ENCODE peak calls at places on chromosomes 3 and 15, in eight cellular contexts. V, H, P, C, G, T, S and E are unnamed samples.

GRCh38 chr3:70072754-70073153 is 73.2 kb downstream of the SAMMSON start:
- DNase-seq in V (no peak), P (no peak), S (no peak), H (no peak), G (no peak), T (no peak), C (no peak), E (no peak)

GRCh38 chr15:77634266-77634962 is 1.7 kb upstream of the LINGO1 start:
- DNase-seq in T (no peak), V (no peak), G (peak), H (no peak), C (peak), P (peak), S (peak), E (no peak)

GRCh38 chr15:28983432-28984311 is 97.9 kb downstream of the APBA2 start:
- DNase-seq in S (no peak), G (no peak), V (no peak), H (no peak), T (no peak), C (no peak), P (no peak), E (no peak)

GRCh38 chr15:85415779-85416178 is 35.4 kb downstream of the AKAP13 start:
- DNase-seq in G (no peak), C (no peak), T (no peak), S (no peak), V (no peak), P (no peak), H (no peak), E (no peak)

GRCh38 chr3:183275418-183275817 is 22.4 kb downstream of the B3GNT5 start:
- DNase-seq in P (peak), T (no peak), H (no peak), C (peak), V (no peak), S (no peak), G (no peak), E (peak)

GRCh38 chr15:100114526-100114925 is 227.2 kb downstream of the ADAMTS17 start:
- DNase-seq in C (no peak), P (no peak), H (no peak), G (peak), V (no peak), S (no peak), T (no peak), E (no peak)

GRCh38 chr3:16253601-16254000 is 11.1 kb downstream of the DPH3 start:
- DNase-seq in P (no peak), C (no peak), H (no peak), G (peak), T (no peak), S (peak), V (no peak), E (no peak)

GRCh38 chr15:31159837-31160236 is 58.3 kb upstream of the TRPM1 start:
- DNase-seq in G (no peak), T (no peak), H (no peak), S (no peak), P (no peak), V (no peak), C (no peak), E (no peak)

GRCh38 chr3:126378341-126378751 is 16.4 kb upstream of the CFAP100 start:
- DNase-seq in C (no peak), G (no peak), P (no peak), V (no peak), S (no peak), T (no peak), H (no peak), E (no peak)

GRCh38 chr3:72768976-72769375 is 79.3 kb downstream of the SHQ1 start:
- DNase-seq in V (no peak), P (no peak), S (no peak), C (no peak), G (no peak), T (no peak), H (no peak), E (no peak)

GRCh38 chr3:184583345-184584000 is 21.9 kb downstream of the EPHB3 start:
- DNase-seq in P (peak), V (no peak), G (peak), S (no peak), H (no peak), T (no peak), C (no peak), E (no peak)

GRCh38 chr3:187247398-187247797 is 44.1 kb downstream of the MASP1 start:
- DNase-seq in S (no peak), C (no peak), T (no peak), G (no peak), H (no peak), V (no peak), P (no peak), E (no peak)

GRCh38 chr15:39153718-39154117 is 427.2 kb upstream of the THBS1 start:
- DNase-seq in S (no peak), G (no peak), P (peak), H (no peak), C (no peak), T (no peak), V (no peak), E (no peak)

GRCh38 chr3:124592658-124593441 is 137.4 kb upstream of the UMPS start:
- DNase-seq in H (no peak), P (peak), T (no peak), V (no peak), G (no peak), S (peak), C (peak), E (no peak)

GRCh38 chr3:128381609-128382008 is 85.1 kb downstream of the DNAJB8 start:
- DNase-seq in C (no peak), G (no peak), P (no peak), T (no peak), H (no peak), V (no peak), S (no peak), E (no peak)

GRCh38 chr3:147915057-147915456 is 505.9 kb downstream of the ZIC1 start:
- DNase-seq in S (no peak), C (no peak), P (no peak), H (no peak), V (peak), T (no peak), G (no peak), E (peak)

GRCh38 chr3:87006844-87007439 is 16.0 kb upstream of the VGLL3 start:
- DNase-seq in G (no peak), S (no peak), P (peak), T (no peak), H (no peak), C (no peak), V (no peak), E (no peak)

GRCh38 chr3:150302246-150302645 is 105.9 kb upstream of the TSC22D2 start:
- DNase-seq in V (no peak), P (no peak), C (no peak), G (no peak), T (no peak), S (no peak), H (no peak), E (no peak)

GRCh38 chr3:47896736-47897135 is 93.8 kb downstream of the DHX30 start:
- DNase-seq in S (no peak), H (no peak), G (no peak), C (no peak), V (no peak), T (no peak), P (no peak), E (no peak)

GRCh38 chr3:15214758-15215157 is 8.7 kb downstream of the CAPN7 start:
- DNase-seq in S (no peak), H (no peak), C (no peak), V (no peak), P (no peak), G (no peak), T (no peak), E (no peak)

GRCh38 chr15:44243146-44243545 is 45.4 kb upstream of the GOLM2 start:
- DNase-seq in H (no peak), G (no peak), T (no peak), V (no peak), P (no peak), S (no peak), C (no peak), E (no peak)

GRCh38 chr15:80773122-80773551 is 6.0 kb upstream of the CEMIP start:
- DNase-seq in C (no peak), P (no peak), H (no peak), S (no peak), V (peak), G (no peak), T (no peak), E (peak)

GRCh38 chr15:90342655-90343054 is 9.4 kb upstream of the ZNF774 start:
- DNase-seq in V (no peak), H (no peak), T (no peak), G (no peak), C (no peak), P (no peak), S (no peak), E (no peak)

DNA sequence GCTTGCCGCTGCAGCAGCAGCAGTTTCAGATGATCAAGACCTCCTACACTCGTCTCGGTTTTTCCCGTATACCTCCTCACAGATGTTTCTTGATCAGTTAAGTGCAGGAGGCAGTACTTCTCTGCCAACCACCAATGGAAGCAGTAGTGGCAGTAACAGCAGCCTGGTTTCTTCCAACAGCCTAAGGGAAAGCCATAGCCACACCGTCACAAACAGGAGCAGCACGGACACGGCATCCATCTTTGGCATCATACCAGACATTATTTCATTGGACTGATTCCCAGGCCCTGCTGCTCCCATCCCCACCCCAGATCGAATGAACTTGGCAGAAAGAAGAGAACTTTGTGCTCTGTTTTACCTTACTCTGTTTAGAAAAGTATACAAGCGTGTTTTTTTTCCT is 17.6 kb downstream of the CALML4 start:
- DNase-seq in C (peak), H (no peak), V (peak), T (peak), P (peak), S (no peak), G (peak), E (peak)
- H3K4me3 ChIP-seq in C (no peak), H (no peak), V (no peak), T (peak), P (no peak), S (no peak), G (peak), E (peak)

GRCh38 chr3:188756241-188756640 is 415.5 kb upstream of the TPRG1 start:
- DNase-seq in V (no peak), H (no peak), T (no peak), C (no peak), G (no peak), S (no peak), P (no peak), E (no peak)
- TF ChIP-seq CTCF in V (no peak), H (no peak), T (no peak), C (no peak), G (no peak), S (no peak), P (no peak), E (no peak)

DNA sequence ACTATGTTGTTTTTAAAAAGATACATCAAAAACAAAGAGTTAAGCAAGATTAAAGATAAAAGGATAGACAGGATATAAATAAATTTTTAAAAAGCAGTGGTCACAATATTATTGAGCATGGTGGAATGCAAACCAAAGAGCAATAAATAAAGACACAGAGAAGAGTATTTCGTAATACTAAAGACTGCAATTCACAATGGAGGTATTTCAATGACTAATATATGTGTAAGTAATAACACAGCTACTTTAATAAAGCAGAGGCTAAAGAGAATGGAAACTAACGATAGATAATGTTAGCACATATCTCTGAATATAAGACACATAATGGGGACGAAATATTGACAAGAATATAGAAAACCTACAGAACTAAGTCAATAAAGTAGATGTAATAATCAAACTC is 219.6 kb downstream of the WDR72 start:
- DNase-seq in C (peak), S (no peak), T (no peak), G (no peak), H (no peak), P (no peak), V (no peak), E (no peak)
- H3K4me3 ChIP-seq in C (no peak), S (no peak), T (no peak), G (no peak), H (no peak), P (no peak), V (no peak), E (no peak)

GRCh38 chr15:86653344-86654192 is 573.9 kb downstream of the AGBL1 start:
- DNase-seq in S (no peak), H (no peak), V (no peak), P (no peak), C (no peak), T (no peak), G (no peak), E (no peak)
- TF ChIP-seq CTCF in S (no peak), H (no peak), V (no peak), P (no peak), C (no peak), T (no peak), G (no peak), E (no peak)